ENCODE peak calls at places on chromosomes 11 and 22, in six cellular contexts. S is stomach, Y is transverse colon, I is sigmoid colon, G is K562, N is suprapubic skin. D is an unnamed sample.

GRCh38 chr22:36141481-36141880 is 19.1 kb downstream of the APOL3 start:
- DNase-seq in S (no peak), Y (no peak), I (peak), G (no peak), N (no peak), D (no peak)

GRCh38 chr11:10693509-10694071 is at the start of gene IRAG1:
- DNase-seq in S (peak), Y (peak), I (peak), G (no peak), N (peak), D (no peak)

GRCh38 chr11:77071671-77072605 is 5.2 kb downstream of the CAPN5 start:
- DNase-seq in S (peak), Y (peak), I (peak), G (no peak), N (peak), D (no peak)

GRCh38 chr11:65778431-65778900 is 2.3 kb downstream of the AP5B1 start:
- DNase-seq in S (peak), Y (no peak), I (peak), G (no peak), N (peak), D (no peak)

GRCh38 chr22:17009640-17010291 is 1.7 kb upstream of the GAB4 start:
- DNase-seq in S (no peak), Y (no peak), I (no peak), G (no peak), N (no peak), D (no peak)

GRCh38 chr22:43895986-43896645 is 4.3 kb upstream of the PNPLA5 start:
- DNase-seq in S (no peak), Y (no peak), I (no peak), G (no peak), N (no peak), D (no peak)

GRCh38 chr22:49900441-49901230 is 17.6 kb downstream of the ALG12 start:
- DNase-seq in S (no peak), Y (no peak), I (no peak), G (no peak), N (no peak), D (no peak)

GRCh38 chr11:78044706-78045105 is 19.0 kb upstream of the THRSP start:
- DNase-seq in S (peak), Y (peak), I (no peak), G (no peak), N (no peak), D (no peak)

GRCh38 chr11:121889168-121889567 is 226.8 kb downstream of the BLID start:
- DNase-seq in S (no peak), Y (no peak), I (no peak), G (no peak), N (no peak), D (no peak)

GRCh38 chr11:126267650-126268049 is 1.0 kb downstream of the SRPRA start:
- DNase-seq in S (peak), Y (no peak), I (no peak), G (peak), N (no peak), D (peak)
- TF ChIP-seq POLR2AphosphoS5 in S (no peak), Y (no peak), I (no peak), G (no peak), N (no peak), D (no peak)

DNA sequence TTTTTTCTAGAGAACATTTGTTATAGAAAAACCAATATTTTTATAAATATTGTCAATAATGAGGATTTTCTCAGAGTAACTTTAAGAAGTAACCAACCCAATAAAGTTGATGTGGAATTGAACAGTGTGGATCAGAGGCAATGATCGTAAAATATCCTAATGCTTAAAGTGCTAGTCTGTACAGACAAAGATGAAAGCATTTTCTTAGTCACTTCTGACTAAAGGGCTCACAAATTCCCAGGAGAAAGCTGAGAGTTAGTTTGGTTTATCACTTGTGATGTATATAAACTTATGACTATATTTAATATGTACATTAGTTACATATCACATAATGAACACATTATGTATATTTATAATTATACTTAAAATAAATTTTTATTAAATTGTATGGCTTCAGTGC is 25.4 kb upstream of the DDI1 start:
- DNase-seq in S (no peak), Y (no peak), I (no peak), G (no peak), N (no peak), D (no peak)
- TF ChIP-seq POLR2A in S (no peak), Y (no peak), I (no peak), G (no peak), N (no peak), D (no peak)

DNA sequence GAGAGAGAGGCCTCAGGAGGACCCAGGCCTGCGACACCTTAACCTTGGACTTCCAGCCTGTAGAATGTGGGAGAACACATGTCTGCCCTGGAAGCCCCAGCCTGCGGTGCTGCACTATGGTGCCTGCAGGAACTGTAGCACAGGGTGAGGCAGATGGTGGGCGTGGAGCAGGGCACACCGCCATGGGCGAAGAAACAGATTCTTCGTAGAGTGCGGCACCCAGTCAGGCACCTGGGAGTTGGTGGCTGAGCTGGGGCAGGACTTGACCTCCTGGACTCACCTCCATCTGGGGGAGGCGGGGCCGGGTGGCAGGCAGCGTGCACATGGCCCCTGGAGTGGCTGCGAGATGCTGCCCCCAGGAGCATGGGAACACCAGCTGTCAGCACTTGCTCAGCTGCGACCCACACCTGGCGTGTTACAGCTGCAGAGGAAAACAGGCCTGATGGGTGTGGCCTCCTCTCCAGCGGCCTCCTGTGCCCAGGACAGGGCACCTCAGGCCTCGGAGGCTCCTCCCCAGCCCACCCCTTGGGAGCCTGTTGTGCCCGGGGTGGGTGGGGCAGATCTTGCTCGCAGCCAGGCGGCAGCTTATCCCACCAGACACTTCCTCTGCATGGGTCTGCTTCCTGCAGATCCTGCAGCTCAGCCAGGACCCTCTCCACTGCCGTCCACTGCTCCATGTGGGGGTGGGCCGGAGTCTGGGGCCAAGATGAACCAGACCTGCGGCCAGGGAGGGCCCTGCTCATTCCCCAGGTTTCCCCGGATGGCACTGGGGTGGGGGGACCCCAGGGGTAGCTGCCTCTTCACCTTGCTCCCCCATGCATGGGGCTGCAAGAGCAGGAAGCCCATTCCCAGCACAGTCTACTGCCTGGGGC is 80.4 kb downstream of the MYEOV start:
- DNase-seq in S (peak), Y (peak), I (peak), G (no peak), N (peak), D (no peak)
- TF ChIP-seq POLR2AphosphoS5 in S (no peak), Y (peak), I (no peak), G (no peak), N (no peak), D (no peak)

GRCh38 chr22:41862160-41862529 is 29.2 kb downstream of the SREBF2 start:
- DNase-seq in S (no peak), Y (no peak), I (no peak), G (no peak), N (no peak), D (no peak)
- TF ChIP-seq POLR2A in S (no peak), Y (no peak), I (no peak), G (no peak), N (no peak), D (no peak)

GRCh38 chr11:1389932-1390587 is at the start of gene BRSK2:
- DNase-seq in S (no peak), Y (no peak), I (no peak), G (no peak), N (no peak), D (no peak)

GRCh38 chr11:1390603-1391164 is 950 bp downstream of the BRSK2 start:
- DNase-seq in S (no peak), Y (no peak), I (no peak), G (no peak), N (no peak), D (no peak)

GRCh38 chr11:1392561-1392960 is 2.8 kb downstream of the BRSK2 start:
- DNase-seq in S (no peak), Y (no peak), I (no peak), G (no peak), N (no peak), D (no peak)

GRCh38 chr11:1392111-1392510 is 2.4 kb downstream of the BRSK2 start:
- DNase-seq in S (no peak), Y (no peak), I (no peak), G (no peak), N (no peak), D (no peak)

DNA sequence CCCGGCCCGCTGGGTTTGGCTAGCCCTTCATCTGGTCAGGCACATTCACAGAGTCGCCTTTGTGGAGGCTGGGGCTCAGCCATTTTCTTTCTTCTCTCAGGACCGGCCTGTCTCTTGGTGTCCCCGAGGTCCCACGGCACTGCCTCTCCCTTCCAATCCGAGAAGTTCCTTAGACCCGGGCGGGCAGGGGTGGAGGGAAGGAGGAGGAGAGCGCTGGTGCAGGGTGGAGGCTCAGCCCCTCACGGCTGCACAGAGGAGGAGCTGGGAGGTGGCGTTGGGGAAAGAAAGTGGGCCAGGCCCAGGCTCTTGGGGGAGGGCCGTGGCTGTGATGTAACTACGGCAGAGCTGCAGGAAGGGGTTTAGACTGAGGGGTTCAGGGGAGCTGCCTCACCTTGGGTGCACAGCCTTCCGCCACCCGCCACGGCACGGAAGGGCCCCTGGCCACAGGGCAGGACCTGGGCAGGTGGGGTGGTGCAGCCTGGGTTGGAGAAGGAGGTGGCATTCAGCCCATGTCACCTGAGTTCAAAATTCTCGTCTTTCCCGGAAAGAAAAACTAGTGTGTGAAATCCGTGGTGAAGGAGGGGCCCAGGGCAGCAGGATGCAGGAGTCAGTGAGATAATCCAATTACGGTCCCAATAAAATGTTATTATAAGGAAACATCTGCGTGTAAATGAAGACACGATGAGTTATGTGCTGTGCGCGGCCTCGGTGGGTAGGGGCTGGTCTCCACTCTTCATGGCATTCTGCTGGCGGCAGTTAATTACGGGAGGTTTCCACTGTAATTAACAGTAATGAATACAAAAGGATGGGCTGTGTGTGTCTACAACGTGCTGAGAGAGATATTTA is 1.7 kb downstream of the BRSK2 start:
- DNase-seq in S (no peak), Y (no peak), I (no peak), G (no peak), N (no peak), D (no peak)
- TF ChIP-seq POLR2AphosphoS5 in S (no peak), Y (no peak), I (no peak), G (no peak), N (no peak), D (no peak)

GRCh38 chr11:130451261-130452019 is 3.0 kb downstream of the ADAMTS15 start:
- DNase-seq in S (peak), Y (no peak), I (no peak), G (no peak), N (no peak), D (no peak)
- TF ChIP-seq POLR2A in S (no peak), Y (no peak), I (no peak), G (no peak), N (no peak), D (no peak)

GRCh38 chr11:14774738-14775137 is 117.3 kb downstream of the CYP2R1 start:
- DNase-seq in S (no peak), Y (no peak), I (no peak), G (no peak), N (no peak), D (no peak)
- TF ChIP-seq POLR2AphosphoS5 in S (no peak), Y (no peak), I (no peak), G (no peak), N (no peak), D (no peak)

D was measured in prostate gland.